ENCODE peak calls at places on chromosomes 6 and 20, in ten cellular contexts. L, M, U, I, K, P, B, T, Z and J are unnamed samples.

GRCh38 chr6:21791596-21791995 is 198.0 kb downstream of the SOX4 start:
- DNase-seq in T (no peak), B (no peak), M (no peak), P (no peak), K (no peak), U (no peak), L (no peak), I (no peak), Z (no peak), J (no peak)

GRCh38 chr6:163815796-163816195 is 401.3 kb downstream of the QKI start:
- DNase-seq in U (no peak), K (no peak), B (no peak), I (no peak), P (no peak), T (no peak), Z (no peak), M (no peak), L (no peak), J (no peak)

GRCh38 chr20:2759143-2759542 is 41.3 kb downstream of the CPXM1 start:
- DNase-seq in U (no peak), B (no peak), T (no peak), M (no peak), P (peak), I (no peak), K (no peak), Z (no peak), L (no peak), J (no peak)

GRCh38 chr6:130598021-130598989 is 228.9 kb upstream of the SMLR1 start:
- DNase-seq in Z (peak), I (no peak), B (peak), T (no peak), K (no peak), P (no peak), L (no peak), U (no peak), M (no peak), J (no peak)

GRCh38 chr20:48697845-48698491 is 129.8 kb downstream of the PREX1 start:
- DNase-seq in B (peak), U (no peak), K (peak), M (peak), Z (peak), I (peak), L (no peak), T (peak), P (no peak), J (no peak)

GRCh38 chr6:111228094-111228493 is 140.8 kb downstream of the SLC16A10 start:
- DNase-seq in M (no peak), T (no peak), U (no peak), L (no peak), B (no peak), I (no peak), Z (no peak), P (no peak), K (no peak), J (no peak)

GRCh38 chr6:37554480-37554819 is 54.8 kb upstream of the CCDC167 start:
- DNase-seq in L (no peak), M (no peak), U (no peak), Z (no peak), B (peak), K (no peak), P (no peak), I (no peak), T (no peak), J (no peak)

GRCh38 chr6:12957321-12958051 is 240.9 kb downstream of the PHACTR1 start:
- DNase-seq in U (peak), M (peak), P (peak), L (no peak), T (peak), Z (no peak), B (peak), K (peak), I (peak), J (peak)

GRCh38 chr6:25341923-25342619 is 62.9 kb downstream of the CARMIL1 start:
- DNase-seq in P (no peak), K (no peak), T (no peak), I (no peak), M (no peak), L (no peak), U (no peak), B (no peak), Z (no peak), J (no peak)

GRCh38 chr20:53922901-53923314 is 147.5 kb downstream of the BCAS1 start:
- DNase-seq in I (no peak), B (no peak), U (no peak), L (no peak), Z (no peak), M (no peak), K (no peak), P (no peak), T (no peak), J (no peak)

GRCh38 chr6:10534418-10534760 is 13.2 kb downstream of the GCNT2 start:
- DNase-seq in T (no peak), K (no peak), U (no peak), B (no peak), M (no peak), P (no peak), Z (no peak), L (no peak), I (no peak), J (no peak)

GRCh38 chr20:49676581-49677291 is 36.9 kb downstream of the B4GALT5 start:
- DNase-seq in K (peak), I (no peak), P (peak), M (no peak), U (no peak), Z (peak), T (no peak), L (no peak), B (peak), J (peak)

GRCh38 chr6:136927313-136927712 is 5.2 kb downstream of the SLC35D3 start:
- DNase-seq in L (no peak), B (no peak), U (no peak), Z (peak), M (no peak), T (no peak), K (no peak), P (no peak), I (no peak), J (no peak)

GRCh38 chr6:154890874-154891273 is 104.2 kb upstream of the TIAM2 start:
- DNase-seq in L (no peak), I (no peak), K (no peak), B (no peak), Z (no peak), U (no peak), P (no peak), T (no peak), M (no peak), J (no peak)

GRCh38 chr20:47809561-47809960 is 24.3 kb upstream of the SULF2 start:
- DNase-seq in K (no peak), I (no peak), P (no peak), Z (no peak), M (peak), B (peak), T (no peak), L (no peak), U (no peak), J (no peak)

GRCh38 chr6:125078602-125079321 is 74.8 kb upstream of the TPD52L1 start:
- DNase-seq in M (no peak), I (no peak), B (no peak), Z (no peak), T (no peak), P (no peak), U (no peak), K (no peak), L (no peak), J (no peak)

GRCh38 chr20:9236408-9236912 is 167.6 kb downstream of the PLCB4 start:
- DNase-seq in M (no peak), U (no peak), P (no peak), I (no peak), Z (no peak), B (no peak), K (no peak), T (no peak), L (no peak), J (no peak)

GRCh38 chr6:79777713-79778579 is 146.8 kb downstream of the SH3BGRL2 start:
- DNase-seq in B (peak), T (no peak), I (peak), U (peak), Z (no peak), P (peak), K (peak), L (peak), M (peak), J (peak)

GRCh38 chr6:139932671-139933070 is 558.2 kb upstream of the CITED2 start:
- DNase-seq in I (no peak), B (peak), T (no peak), P (no peak), U (no peak), Z (no peak), K (no peak), L (no peak), M (no peak), J (no peak)

GRCh38 chr6:150606258-150607043 is 6.8 kb downstream of the PLEKHG1 start:
- DNase-seq in L (no peak), I (no peak), B (no peak), M (no peak), T (no peak), K (no peak), P (no peak), U (no peak), Z (no peak), J (no peak)

GRCh38 chr20:3380228-3381070 is 27.0 kb downstream of the DNAAF9 start:
- DNase-seq in M (no peak), U (no peak), B (no peak), K (no peak), P (no peak), L (no peak), I (no peak), Z (no peak), T (no peak), J (no peak)

GRCh38 chr6:56222509-56222908 is 24.9 kb downstream of the COL21A1 start:
- DNase-seq in T (no peak), I (no peak), L (no peak), Z (no peak), K (no peak), P (no peak), U (no peak), M (no peak), B (no peak), J (no peak)

GRCh38 chr20:17966432-17967312 is 1.9 kb downstream of the SNX5 start:
- DNase-seq in U (no peak), B (peak), P (no peak), Z (peak), M (no peak), K (no peak), I (no peak), L (no peak), T (no peak), J (no peak)

GRCh38 chr6:22643780-22644179 is 74.4 kb downstream of the HDGFL1 start:
- DNase-seq in K (no peak), P (no peak), T (no peak), B (no peak), U (no peak), L (no peak), Z (no peak), I (no peak), M (no peak), J (no peak)

GRCh38 chr20:4602297-4602631 is 119.4 kb upstream of the PRND start:
- DNase-seq in I (no peak), M (no peak), B (peak), L (no peak), P (no peak), U (no peak), K (no peak), Z (no peak), T (no peak), J (no peak)

GRCh38 chr20:34713194-34713943 is 9.2 kb downstream of the TP53INP2 start:
- DNase-seq in M (no peak), T (no peak), K (no peak), I (no peak), B (peak), P (no peak), Z (no peak), L (no peak), U (no peak), J (no peak)

GRCh38 chr6:32972353-32973143 is 4.2 kb downstream of the BRD2 start:
- DNase-seq in U (peak), K (peak), I (peak), M (no peak), L (peak), P (no peak), T (no peak), Z (no peak), B (no peak), J (no peak)

GRCh38 chr6:35084511-35085203 is 56.5 kb downstream of the TCP11 start:
- DNase-seq in L (no peak), B (no peak), U (no peak), M (peak), T (no peak), Z (no peak), K (no peak), P (no peak), I (no peak), J (no peak)

GRCh38 chr6:128725271-128726233 is 157.4 kb upstream of the LAMA2 start:
- DNase-seq in P (no peak), K (no peak), B (peak), L (no peak), I (no peak), T (no peak), Z (peak), M (no peak), U (no peak), J (no peak)

GRCh38 chr6:624979-625378 is 31.9 kb downstream of the HUS1B start:
- DNase-seq in B (no peak), P (no peak), M (no peak), K (no peak), U (no peak), I (no peak), T (no peak), Z (peak), L (no peak), J (no peak)

GRCh38 chr20:44952731-44953130 is 7.5 kb downstream of the TOMM34 start:
- DNase-seq in U (no peak), K (no peak), P (no peak), I (no peak), Z (no peak), L (no peak), M (no peak), T (no peak), B (no peak), J (no peak)

GRCh38 chr6:106084973-106085686 is 1.0 kb upstream of the PRDM1 start:
- DNase-seq in T (no peak), M (no peak), P (no peak), I (no peak), Z (peak), K (no peak), L (no peak), U (no peak), B (no peak), J (no peak)

GRCh38 chr6:142942805-142943227 is 2.2 kb downstream of the HIVEP2 start:
- DNase-seq in M (no peak), K (no peak), U (no peak), Z (peak), T (peak), I (no peak), L (no peak), P (no peak), B (peak), J (no peak)

GRCh38 chr6:138752017-138752416 is 21.6 kb upstream of the CCDC28A start:
- DNase-seq in Z (no peak), P (no peak), I (no peak), B (no peak), L (no peak), U (no peak), M (no peak), K (no peak), T (no peak), J (no peak)

GRCh38 chr20:40470313-40471260 is 218.4 kb downstream of the MAFB start:
- DNase-seq in Z (no peak), B (no peak), M (no peak), L (no peak), P (no peak), I (no peak), K (no peak), T (no peak), U (no peak), J (no peak)

GRCh38 chr6:20438462-20439070 is 36.9 kb downstream of the E2F3 start:
- DNase-seq in U (no peak), I (no peak), P (no peak), T (no peak), K (no peak), B (no peak), L (no peak), Z (peak), M (no peak), J (no peak)

GRCh38 chr6:118565317-118565960 is 17.3 kb downstream of the PLN start:
- DNase-seq in L (no peak), B (peak), I (no peak), K (no peak), P (no peak), U (no peak), Z (peak), M (no peak), T (peak), J (no peak)

GRCh38 chr6:85580104-85580877 is 13.4 kb downstream of the SNX14 start:
- DNase-seq in I (peak), T (no peak), P (no peak), M (no peak), Z (no peak), U (no peak), B (peak), K (no peak), L (no peak), J (no peak)

GRCh38 chr6:44052419-44053011 is 74.7 kb downstream of the MRPL14 start:
- DNase-seq in U (no peak), B (peak), M (no peak), P (no peak), I (no peak), T (no peak), Z (no peak), L (no peak), K (no peak), J (no peak)